ENCODE peak calls at places on chromosome 1, in ten cellular contexts. One of them, this sample, is unnamed. For H3K4me1, the result is how much of the 10 kb centered on the place peaks cover.

GRCh38 chr1:2070800-2071530 is 20.8 kb downstream of the PRKCZ start:
- DNase-seq in ovary: no peak
- DNase-seq in heart right ventricle: peak
- DNase-seq in Peyer's patch: no peak
- DNase-seq in sigmoid colon: no peak
- DNase-seq in heart left ventricle: no peak
- DNase-seq in uterus: no peak
- DNase-seq in adrenal gland: no peak
- DNase-seq in CD8-positive, alpha-beta memory T cell: no peak
- DNase-seq in tibial artery: no peak
- DNase-seq in this sample: peak

GRCh38 chr1:18182518-18183160 is 75.0 kb downstream of the IGSF21 start:
- DNase-seq in ovary: no peak
- DNase-seq in heart right ventricle: no peak
- DNase-seq in Peyer's patch: no peak
- DNase-seq in sigmoid colon: no peak
- DNase-seq in heart left ventricle: peak
- DNase-seq in uterus: no peak
- DNase-seq in adrenal gland: peak
- DNase-seq in CD8-positive, alpha-beta memory T cell: no peak
- DNase-seq in tibial artery: peak
- DNase-seq in this sample: no peak

GRCh38 chr1:197954718-197955418 is 37.7 kb downstream of the LHX9 start:
- DNase-seq in ovary: no peak
- DNase-seq in heart right ventricle: no peak
- DNase-seq in Peyer's patch: peak
- DNase-seq in sigmoid colon: no peak
- DNase-seq in heart left ventricle: no peak
- DNase-seq in uterus: no peak
- DNase-seq in adrenal gland: no peak
- DNase-seq in CD8-positive, alpha-beta memory T cell: no peak
- DNase-seq in tibial artery: no peak
- DNase-seq in this sample: no peak

GRCh38 chr1:88462481-88463261 is 221.4 kb upstream of the PKN2 start:
- DNase-seq in ovary: peak
- DNase-seq in heart right ventricle: peak
- DNase-seq in Peyer's patch: no peak
- DNase-seq in sigmoid colon: peak
- DNase-seq in heart left ventricle: no peak
- DNase-seq in uterus: no peak
- DNase-seq in adrenal gland: peak
- DNase-seq in CD8-positive, alpha-beta memory T cell: no peak
- DNase-seq in tibial artery: no peak
- DNase-seq in this sample: peak

GRCh38 chr1:48469616-48470500 is 2.1 kb downstream of the SPATA6 start:
- DNase-seq in ovary: peak
- DNase-seq in heart right ventricle: peak
- DNase-seq in Peyer's patch: peak
- DNase-seq in sigmoid colon: peak
- DNase-seq in heart left ventricle: peak
- DNase-seq in uterus: peak
- DNase-seq in adrenal gland: peak
- DNase-seq in CD8-positive, alpha-beta memory T cell: no peak
- DNase-seq in tibial artery: peak
- DNase-seq in this sample: peak

GRCh38 chr1:38740543-38740942 is 119.0 kb downstream of the RRAGC start:
- DNase-seq in ovary: no peak
- DNase-seq in heart right ventricle: no peak
- DNase-seq in Peyer's patch: no peak
- DNase-seq in sigmoid colon: no peak
- DNase-seq in heart left ventricle: no peak
- DNase-seq in uterus: no peak
- DNase-seq in adrenal gland: no peak
- DNase-seq in CD8-positive, alpha-beta memory T cell: no peak
- DNase-seq in tibial artery: no peak
- DNase-seq in this sample: no peak

GRCh38 chr1:78088015-78088414 is 42.2 kb downstream of the GIPC2 start:
- DNase-seq in ovary: no peak
- DNase-seq in heart right ventricle: no peak
- DNase-seq in Peyer's patch: no peak
- DNase-seq in sigmoid colon: no peak
- DNase-seq in heart left ventricle: no peak
- DNase-seq in uterus: no peak
- DNase-seq in adrenal gland: no peak
- DNase-seq in CD8-positive, alpha-beta memory T cell: no peak
- DNase-seq in tibial artery: no peak
- DNase-seq in this sample: no peak

GRCh38 chr1:115670476-115671175 is 28.9 kb downstream of the VANGL1 start:
- DNase-seq in ovary: no peak
- DNase-seq in heart right ventricle: no peak
- DNase-seq in Peyer's patch: no peak
- DNase-seq in sigmoid colon: no peak
- DNase-seq in heart left ventricle: no peak
- DNase-seq in uterus: no peak
- DNase-seq in adrenal gland: no peak
- DNase-seq in CD8-positive, alpha-beta memory T cell: no peak
- DNase-seq in tibial artery: no peak
- DNase-seq in this sample: peak

GRCh38 chr1:11339346-11340247 is 66.6 kb downstream of the UBIAD1 start:
- DNase-seq in ovary: no peak
- DNase-seq in heart right ventricle: no peak
- DNase-seq in Peyer's patch: peak
- DNase-seq in sigmoid colon: no peak
- DNase-seq in heart left ventricle: no peak
- DNase-seq in uterus: no peak
- DNase-seq in adrenal gland: no peak
- DNase-seq in CD8-positive, alpha-beta memory T cell: no peak
- DNase-seq in tibial artery: no peak
- DNase-seq in this sample: no peak

GRCh38 chr1:99682291-99682751 is 36.4 kb downstream of the PALMD start:
- DNase-seq in ovary: no peak
- DNase-seq in heart right ventricle: no peak
- DNase-seq in Peyer's patch: no peak
- DNase-seq in sigmoid colon: no peak
- DNase-seq in heart left ventricle: no peak
- DNase-seq in uterus: no peak
- DNase-seq in adrenal gland: no peak
- DNase-seq in CD8-positive, alpha-beta memory T cell: no peak
- DNase-seq in tibial artery: no peak
- DNase-seq in this sample: no peak

GRCh38 chr1:234206651-234207284 is 166.5 kb upstream of the COA6 start:
- DNase-seq in ovary: no peak
- DNase-seq in heart right ventricle: no peak
- DNase-seq in Peyer's patch: no peak
- DNase-seq in sigmoid colon: no peak
- DNase-seq in heart left ventricle: peak
- DNase-seq in uterus: no peak
- DNase-seq in adrenal gland: peak
- DNase-seq in CD8-positive, alpha-beta memory T cell: no peak
- DNase-seq in tibial artery: no peak
- DNase-seq in this sample: no peak

GRCh38 chr1:212945761-212946160 is 4.6 kb upstream of the VASH2 start:
- DNase-seq in ovary: no peak
- DNase-seq in heart right ventricle: no peak
- DNase-seq in Peyer's patch: no peak
- DNase-seq in sigmoid colon: no peak
- DNase-seq in heart left ventricle: no peak
- DNase-seq in uterus: no peak
- DNase-seq in adrenal gland: no peak
- DNase-seq in CD8-positive, alpha-beta memory T cell: no peak
- DNase-seq in tibial artery: no peak
- DNase-seq in this sample: no peak

GRCh38 chr1:112626887-112627286 is 7.3 kb downstream of the CAPZA1 start:
- DNase-seq in ovary: no peak
- DNase-seq in heart right ventricle: no peak
- DNase-seq in Peyer's patch: no peak
- DNase-seq in sigmoid colon: no peak
- DNase-seq in heart left ventricle: no peak
- DNase-seq in uterus: no peak
- DNase-seq in adrenal gland: no peak
- DNase-seq in CD8-positive, alpha-beta memory T cell: no peak
- DNase-seq in tibial artery: no peak
- DNase-seq in this sample: no peak

GRCh38 chr1:176206006-176206960 is 803 bp downstream of the COP1 start:
- DNase-seq in ovary: no peak
- DNase-seq in heart right ventricle: no peak
- DNase-seq in Peyer's patch: peak
- DNase-seq in sigmoid colon: peak
- DNase-seq in heart left ventricle: peak
- DNase-seq in uterus: no peak
- DNase-seq in adrenal gland: peak
- DNase-seq in CD8-positive, alpha-beta memory T cell: no peak
- DNase-seq in tibial artery: no peak
- DNase-seq in this sample: peak

DNA sequence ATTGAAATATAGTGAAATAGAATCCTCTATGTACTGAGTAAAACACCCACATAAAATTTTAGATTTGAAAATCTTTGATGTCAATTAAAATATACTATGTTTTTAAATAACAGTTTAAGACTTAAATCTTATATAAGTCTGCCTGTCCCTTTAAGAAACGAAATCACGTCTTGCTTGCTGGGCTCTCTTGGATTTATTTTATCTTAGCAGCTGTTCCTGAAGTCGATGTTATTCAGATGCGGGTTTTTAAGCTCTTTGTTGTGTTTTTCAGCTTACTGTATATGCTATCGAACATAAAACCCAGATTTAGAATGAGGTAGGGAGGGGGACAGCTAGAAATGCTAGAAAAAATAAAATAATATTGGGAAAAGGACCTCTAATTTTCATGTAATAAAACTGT is 11.1 kb upstream of the SSX2IP start:
- DNase-seq in ovary: no peak
- DNase-seq in heart right ventricle: no peak
- DNase-seq in Peyer's patch: no peak
- DNase-seq in sigmoid colon: no peak
- DNase-seq in heart left ventricle: no peak
- DNase-seq in uterus: no peak
- DNase-seq in adrenal gland: no peak
- DNase-seq in CD8-positive, alpha-beta memory T cell: no peak
- DNase-seq in tibial artery: no peak
- DNase-seq in this sample: no peak
- H3K4me3 ChIP-seq in ovary: no peak
- H3K4me3 ChIP-seq in heart right ventricle: peak
- H3K4me3 ChIP-seq in Peyer's patch: no peak
- H3K4me3 ChIP-seq in sigmoid colon: peak
- H3K4me3 ChIP-seq in heart left ventricle: peak
- H3K4me3 ChIP-seq in uterus: no peak
- H3K4me3 ChIP-seq in adrenal gland: no peak
- H3K4me3 ChIP-seq in CD8-positive, alpha-beta memory T cell: no peak
- H3K4me3 ChIP-seq in tibial artery: no peak
- H3K4me3 ChIP-seq in this sample: no peak

DNA sequence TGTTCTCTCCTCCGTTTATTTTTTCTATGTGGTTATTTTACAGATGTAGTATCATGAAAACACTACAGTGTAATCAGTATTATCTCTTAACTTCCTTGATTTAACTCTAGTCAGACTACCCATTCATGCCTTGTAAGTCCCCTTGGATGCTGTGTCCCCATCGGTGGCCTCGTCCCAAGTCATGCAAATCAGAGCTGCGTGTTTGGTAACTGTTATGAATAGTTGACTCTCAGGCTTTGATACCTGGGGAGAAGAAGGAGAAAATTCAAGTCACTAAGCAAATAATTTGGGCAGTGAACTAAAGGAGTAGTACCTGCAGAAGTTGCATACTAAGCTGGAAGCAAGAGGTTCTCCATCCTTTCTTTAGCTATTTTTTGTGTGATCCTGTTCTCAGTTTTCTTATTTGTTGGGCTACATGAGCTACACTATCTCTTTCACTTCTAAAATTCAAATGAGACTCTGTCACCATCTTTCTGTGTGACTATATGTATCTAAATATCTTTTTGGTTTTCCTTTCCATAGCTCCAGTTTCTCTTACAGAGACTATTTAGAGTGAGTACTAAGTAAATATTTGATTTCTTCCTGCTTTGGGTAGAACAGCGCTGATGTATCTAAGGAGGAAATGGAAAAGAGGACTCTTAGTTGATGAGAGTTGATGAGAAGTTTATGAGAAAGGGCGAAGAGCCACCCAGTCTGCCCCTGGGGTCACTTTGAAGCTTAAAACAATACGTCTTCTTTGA is 50.9 kb downstream of the VANGL2 start:
- DNase-seq in ovary: no peak
- DNase-seq in heart right ventricle: no peak
- DNase-seq in Peyer's patch: no peak
- DNase-seq in sigmoid colon: no peak
- DNase-seq in heart left ventricle: no peak
- DNase-seq in uterus: no peak
- DNase-seq in adrenal gland: no peak
- DNase-seq in CD8-positive, alpha-beta memory T cell: no peak
- DNase-seq in tibial artery: no peak
- DNase-seq in this sample: no peak
- H3K4me1 ChIP-seq in ovary: under half
- H3K4me1 ChIP-seq in heart right ventricle: under half
- H3K4me1 ChIP-seq in Peyer's patch: under half
- H3K4me1 ChIP-seq in sigmoid colon: under half
- H3K4me1 ChIP-seq in heart left ventricle: under half
- H3K4me1 ChIP-seq in uterus: under half
- H3K4me1 ChIP-seq in adrenal gland: under half
- H3K4me1 ChIP-seq in CD8-positive, alpha-beta memory T cell: under half
- H3K4me1 ChIP-seq in tibial artery: under half
- H3K4me1 ChIP-seq in this sample: under half

GRCh38 chr1:237179511-237179910 is 137.5 kb downstream of the RYR2 start:
- DNase-seq in ovary: no peak
- DNase-seq in heart right ventricle: no peak
- DNase-seq in Peyer's patch: no peak
- DNase-seq in sigmoid colon: no peak
- DNase-seq in heart left ventricle: no peak
- DNase-seq in uterus: no peak
- DNase-seq in adrenal gland: no peak
- DNase-seq in CD8-positive, alpha-beta memory T cell: no peak
- DNase-seq in tibial artery: no peak
- DNase-seq in this sample: no peak
- H3K4me3 ChIP-seq in ovary: no peak
- H3K4me3 ChIP-seq in heart right ventricle: no peak
- H3K4me3 ChIP-seq in Peyer's patch: no peak
- H3K4me3 ChIP-seq in sigmoid colon: no peak
- H3K4me3 ChIP-seq in heart left ventricle: no peak
- H3K4me3 ChIP-seq in uterus: no peak
- H3K4me3 ChIP-seq in adrenal gland: no peak
- H3K4me3 ChIP-seq in CD8-positive, alpha-beta memory T cell: no peak
- H3K4me3 ChIP-seq in tibial artery: no peak
- H3K4me3 ChIP-seq in this sample: no peak

DNA sequence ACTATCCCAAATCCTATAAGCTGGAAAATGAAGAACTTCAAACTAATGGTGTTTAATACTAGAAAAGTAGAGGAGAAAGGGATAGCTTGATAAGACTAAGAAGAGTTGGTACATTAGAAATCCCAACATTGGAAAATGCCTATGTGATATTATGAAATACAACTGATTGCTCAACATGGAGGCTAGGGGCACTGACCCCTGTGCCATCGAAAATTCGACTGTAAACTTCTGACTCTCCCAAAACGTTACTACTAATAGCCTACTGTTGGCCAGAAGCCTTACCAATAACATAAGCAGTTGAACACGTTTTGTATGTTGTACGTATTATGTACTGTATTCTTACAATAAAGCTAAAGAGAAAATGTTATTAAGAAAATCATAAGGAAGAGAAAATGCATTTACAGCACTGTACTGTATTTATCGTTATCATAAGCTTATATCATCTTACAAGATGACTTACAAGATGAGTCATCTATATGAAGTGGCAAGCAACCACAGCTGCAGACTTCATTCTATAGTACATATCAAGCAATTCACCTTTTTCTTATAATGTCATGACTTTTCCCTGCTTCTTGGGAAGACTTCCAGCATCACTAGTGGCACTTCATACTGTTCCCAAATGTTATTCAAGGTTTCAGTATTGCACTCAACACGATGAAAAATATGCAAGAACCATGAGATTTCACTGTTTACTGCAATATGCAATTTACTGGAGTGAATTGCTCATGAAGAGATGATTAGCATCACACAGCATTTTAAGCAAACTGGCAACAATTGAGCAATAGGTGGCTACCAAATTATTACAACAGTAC is 12.9 kb upstream of the CTSK start:
- DNase-seq in ovary: no peak
- DNase-seq in heart right ventricle: no peak
- DNase-seq in Peyer's patch: no peak
- DNase-seq in sigmoid colon: no peak
- DNase-seq in heart left ventricle: no peak
- DNase-seq in uterus: no peak
- DNase-seq in adrenal gland: no peak
- DNase-seq in CD8-positive, alpha-beta memory T cell: no peak
- DNase-seq in tibial artery: no peak
- DNase-seq in this sample: no peak
- H3K4me1 ChIP-seq in ovary: under half
- H3K4me1 ChIP-seq in heart right ventricle: under half
- H3K4me1 ChIP-seq in Peyer's patch: under half
- H3K4me1 ChIP-seq in sigmoid colon: under half
- H3K4me1 ChIP-seq in heart left ventricle: under half
- H3K4me1 ChIP-seq in uterus: under half
- H3K4me1 ChIP-seq in adrenal gland: under half
- H3K4me1 ChIP-seq in CD8-positive, alpha-beta memory T cell: under half
- H3K4me1 ChIP-seq in tibial artery: under half
- H3K4me1 ChIP-seq in this sample: under half